ENCODE peak calls at places on chromosomes 16 and 17, in ten cellular contexts. One of them, this sample, is unnamed.

GRCh38 chr16:49788505-49788904 is 67.4 kb downstream of the ZNF423 start:
- DNase-seq in stimulated activated CD4-positive, alpha-beta T cell treated with anti-CD3 and anti-CD28 coated beads, Interleukin-2, amount 100 ng/mL, for 24 hours: no peak
- DNase-seq in stromal cell of bone marrow: no peak
- DNase-seq in dermis blood vessel endothelial cell: no peak
- DNase-seq in kidney tubule cell: no peak
- DNase-seq in DMS 273 treated with DMSO at 0.1 percent for 48 hours: no peak
- DNase-seq in activated CD8-positive, alpha-beta memory T cell treated with anti-CD3 and anti-CD28 coated beads for 24 hours: no peak
- DNase-seq in T-helper 17 cell: no peak
- DNase-seq in activated gamma-delta T cell treated with Interleukin-2 at 50 U/mL for 16 hours: no peak
- DNase-seq in lung: no peak
- DNase-seq in this sample: no peak

GRCh38 chr16:87240211-87241134 is 76.7 kb downstream of the C16orf95 start:
- DNase-seq in kidney tubule cell: peak; percentile 38
- DNase-seq in DMS 273 treated with DMSO at 0.1 percent for 48 hours: no peak
- DNase-seq in T-helper 17 cell: no peak
- DNase-seq in activated gamma-delta T cell treated with Interleukin-2 at 50 U/mL for 16 hours: no peak
- DNase-seq in dermis blood vessel endothelial cell: no peak
- DNase-seq in stimulated activated CD4-positive, alpha-beta T cell treated with anti-CD3 and anti-CD28 coated beads, Interleukin-2, amount 100 ng/mL, for 24 hours: no peak
- DNase-seq in activated CD8-positive, alpha-beta memory T cell treated with anti-CD3 and anti-CD28 coated beads for 24 hours: no peak
- DNase-seq in lung: no peak
- DNase-seq in stromal cell of bone marrow: no peak
- DNase-seq in this sample: no peak

GRCh38 chr17:67594115-67594878 is 123.4 kb upstream of the NOL11 start:
- DNase-seq in dermis blood vessel endothelial cell: no peak
- DNase-seq in T-helper 17 cell: no peak
- DNase-seq in lung: no peak
- DNase-seq in activated CD8-positive, alpha-beta memory T cell treated with anti-CD3 and anti-CD28 coated beads for 24 hours: no peak
- DNase-seq in stromal cell of bone marrow: no peak
- DNase-seq in kidney tubule cell: peak; percentile 72
- DNase-seq in DMS 273 treated with DMSO at 0.1 percent for 48 hours: no peak
- DNase-seq in stimulated activated CD4-positive, alpha-beta T cell treated with anti-CD3 and anti-CD28 coated beads, Interleukin-2, amount 100 ng/mL, for 24 hours: no peak
- DNase-seq in activated gamma-delta T cell treated with Interleukin-2 at 50 U/mL for 16 hours: no peak
- DNase-seq in this sample: no peak

GRCh38 chr17:40374965-40375498 is 10.5 kb upstream of the GJD3 start:
- DNase-seq in T-helper 17 cell: no peak
- DNase-seq in DMS 273 treated with DMSO at 0.1 percent for 48 hours: no peak
- DNase-seq in lung: no peak
- DNase-seq in stromal cell of bone marrow: no peak
- DNase-seq in stimulated activated CD4-positive, alpha-beta T cell treated with anti-CD3 and anti-CD28 coated beads, Interleukin-2, amount 100 ng/mL, for 24 hours: no peak
- DNase-seq in dermis blood vessel endothelial cell: no peak
- DNase-seq in activated CD8-positive, alpha-beta memory T cell treated with anti-CD3 and anti-CD28 coated beads for 24 hours: peak; percentile 17
- DNase-seq in kidney tubule cell: no peak
- DNase-seq in activated gamma-delta T cell treated with Interleukin-2 at 50 U/mL for 16 hours: no peak
- DNase-seq in this sample: no peak

GRCh38 chr17:28745052-28745776 is 1.4 kb downstream of the TRAF4 start:
- DNase-seq in dermis blood vessel endothelial cell: peak; percentile 75
- DNase-seq in lung: no peak
- DNase-seq in kidney tubule cell: peak; percentile 63
- DNase-seq in stimulated activated CD4-positive, alpha-beta T cell treated with anti-CD3 and anti-CD28 coated beads, Interleukin-2, amount 100 ng/mL, for 24 hours: no peak
- DNase-seq in stromal cell of bone marrow: peak; percentile 8
- DNase-seq in activated CD8-positive, alpha-beta memory T cell treated with anti-CD3 and anti-CD28 coated beads for 24 hours: peak; percentile 77
- DNase-seq in DMS 273 treated with DMSO at 0.1 percent for 48 hours: peak; percentile 55
- DNase-seq in T-helper 17 cell: no peak
- DNase-seq in activated gamma-delta T cell treated with Interleukin-2 at 50 U/mL for 16 hours: no peak
- DNase-seq in this sample: no peak

GRCh38 chr16:7037491-7037890 is 295.2 kb upstream of the RBFOX1 start:
- DNase-seq in activated CD8-positive, alpha-beta memory T cell treated with anti-CD3 and anti-CD28 coated beads for 24 hours: no peak
- DNase-seq in activated gamma-delta T cell treated with Interleukin-2 at 50 U/mL for 16 hours: no peak
- DNase-seq in stimulated activated CD4-positive, alpha-beta T cell treated with anti-CD3 and anti-CD28 coated beads, Interleukin-2, amount 100 ng/mL, for 24 hours: no peak
- DNase-seq in T-helper 17 cell: no peak
- DNase-seq in DMS 273 treated with DMSO at 0.1 percent for 48 hours: no peak
- DNase-seq in kidney tubule cell: no peak
- DNase-seq in lung: no peak
- DNase-seq in dermis blood vessel endothelial cell: no peak
- DNase-seq in stromal cell of bone marrow: no peak
- DNase-seq in this sample: no peak

GRCh38 chr17:280216-280615 is 72.4 kb downstream of the RPH3AL start:
- DNase-seq in stromal cell of bone marrow: no peak
- DNase-seq in DMS 273 treated with DMSO at 0.1 percent for 48 hours: no peak
- DNase-seq in lung: no peak
- DNase-seq in stimulated activated CD4-positive, alpha-beta T cell treated with anti-CD3 and anti-CD28 coated beads, Interleukin-2, amount 100 ng/mL, for 24 hours: no peak
- DNase-seq in activated CD8-positive, alpha-beta memory T cell treated with anti-CD3 and anti-CD28 coated beads for 24 hours: no peak
- DNase-seq in dermis blood vessel endothelial cell: peak; percentile 61
- DNase-seq in activated gamma-delta T cell treated with Interleukin-2 at 50 U/mL for 16 hours: no peak
- DNase-seq in kidney tubule cell: no peak
- DNase-seq in T-helper 17 cell: no peak
- DNase-seq in this sample: no peak

GRCh38 chr16:89827383-89828198 is 684 bp upstream of the SPIRE2 start:
- DNase-seq in activated CD8-positive, alpha-beta memory T cell treated with anti-CD3 and anti-CD28 coated beads for 24 hours: no peak
- DNase-seq in activated gamma-delta T cell treated with Interleukin-2 at 50 U/mL for 16 hours: no peak
- DNase-seq in DMS 273 treated with DMSO at 0.1 percent for 48 hours: no peak
- DNase-seq in dermis blood vessel endothelial cell: peak; percentile 52
- DNase-seq in stimulated activated CD4-positive, alpha-beta T cell treated with anti-CD3 and anti-CD28 coated beads, Interleukin-2, amount 100 ng/mL, for 24 hours: no peak
- DNase-seq in lung: peak; percentile 50
- DNase-seq in T-helper 17 cell: no peak
- DNase-seq in stromal cell of bone marrow: no peak
- DNase-seq in kidney tubule cell: peak; percentile 70
- DNase-seq in this sample: no peak

GRCh38 chr17:68972119-68972704 is 17.0 kb upstream of the ABCA8 start:
- DNase-seq in DMS 273 treated with DMSO at 0.1 percent for 48 hours: no peak
- DNase-seq in T-helper 17 cell: no peak
- DNase-seq in lung: no peak
- DNase-seq in dermis blood vessel endothelial cell: peak; percentile 65
- DNase-seq in stimulated activated CD4-positive, alpha-beta T cell treated with anti-CD3 and anti-CD28 coated beads, Interleukin-2, amount 100 ng/mL, for 24 hours: no peak
- DNase-seq in activated gamma-delta T cell treated with Interleukin-2 at 50 U/mL for 16 hours: no peak
- DNase-seq in activated CD8-positive, alpha-beta memory T cell treated with anti-CD3 and anti-CD28 coated beads for 24 hours: no peak
- DNase-seq in stromal cell of bone marrow: peak; percentile 25
- DNase-seq in kidney tubule cell: peak; percentile 5
- DNase-seq in this sample: no peak

GRCh38 chr17:43834106-43834505 is 1.2 kb upstream of the MPP3 start:
- DNase-seq in stimulated activated CD4-positive, alpha-beta T cell treated with anti-CD3 and anti-CD28 coated beads, Interleukin-2, amount 100 ng/mL, for 24 hours: no peak
- DNase-seq in DMS 273 treated with DMSO at 0.1 percent for 48 hours: no peak
- DNase-seq in activated gamma-delta T cell treated with Interleukin-2 at 50 U/mL for 16 hours: no peak
- DNase-seq in kidney tubule cell: peak; percentile 49
- DNase-seq in stromal cell of bone marrow: no peak
- DNase-seq in lung: no peak
- DNase-seq in T-helper 17 cell: no peak
- DNase-seq in activated CD8-positive, alpha-beta memory T cell treated with anti-CD3 and anti-CD28 coated beads for 24 hours: no peak
- DNase-seq in dermis blood vessel endothelial cell: no peak
- DNase-seq in this sample: no peak

GRCh38 chr17:48513097-48513496 is 17.7 kb downstream of the HOXB1 start:
- DNase-seq in stimulated activated CD4-positive, alpha-beta T cell treated with anti-CD3 and anti-CD28 coated beads, Interleukin-2, amount 100 ng/mL, for 24 hours: no peak
- DNase-seq in activated gamma-delta T cell treated with Interleukin-2 at 50 U/mL for 16 hours: no peak
- DNase-seq in T-helper 17 cell: no peak
- DNase-seq in DMS 273 treated with DMSO at 0.1 percent for 48 hours: no peak
- DNase-seq in stromal cell of bone marrow: no peak
- DNase-seq in lung: no peak
- DNase-seq in dermis blood vessel endothelial cell: no peak
- DNase-seq in kidney tubule cell: no peak
- DNase-seq in activated CD8-positive, alpha-beta memory T cell treated with anti-CD3 and anti-CD28 coated beads for 24 hours: no peak
- DNase-seq in this sample: no peak

GRCh38 chr17:77734371-77735050 is 224.0 kb upstream of the TNRC6C start:
- DNase-seq in stimulated activated CD4-positive, alpha-beta T cell treated with anti-CD3 and anti-CD28 coated beads, Interleukin-2, amount 100 ng/mL, for 24 hours: no peak
- DNase-seq in lung: peak; percentile 80
- DNase-seq in T-helper 17 cell: no peak
- DNase-seq in kidney tubule cell: peak; percentile 15
- DNase-seq in DMS 273 treated with DMSO at 0.1 percent for 48 hours: peak; percentile 87
- DNase-seq in dermis blood vessel endothelial cell: peak; percentile 25
- DNase-seq in activated gamma-delta T cell treated with Interleukin-2 at 50 U/mL for 16 hours: no peak
- DNase-seq in stromal cell of bone marrow: no peak
- DNase-seq in activated CD8-positive, alpha-beta memory T cell treated with anti-CD3 and anti-CD28 coated beads for 24 hours: peak; percentile 43
- DNase-seq in this sample: no peak

GRCh38 chr17:15263206-15263579 is 1.9 kb downstream of the PMP22 start:
- DNase-seq in activated CD8-positive, alpha-beta memory T cell treated with anti-CD3 and anti-CD28 coated beads for 24 hours: no peak
- DNase-seq in stimulated activated CD4-positive, alpha-beta T cell treated with anti-CD3 and anti-CD28 coated beads, Interleukin-2, amount 100 ng/mL, for 24 hours: no peak
- DNase-seq in kidney tubule cell: peak; percentile 60
- DNase-seq in DMS 273 treated with DMSO at 0.1 percent for 48 hours: no peak
- DNase-seq in T-helper 17 cell: no peak
- DNase-seq in lung: peak; percentile 78
- DNase-seq in dermis blood vessel endothelial cell: peak; percentile 69
- DNase-seq in stromal cell of bone marrow: peak; percentile 89
- DNase-seq in activated gamma-delta T cell treated with Interleukin-2 at 50 U/mL for 16 hours: no peak
- DNase-seq in this sample: no peak

GRCh38 chr17:773467-774319 is 8.4 kb downstream of the GLOD4 start:
- DNase-seq in stimulated activated CD4-positive, alpha-beta T cell treated with anti-CD3 and anti-CD28 coated beads, Interleukin-2, amount 100 ng/mL, for 24 hours: no peak
- DNase-seq in dermis blood vessel endothelial cell: peak; percentile 40
- DNase-seq in kidney tubule cell: peak; percentile 25
- DNase-seq in lung: no peak
- DNase-seq in activated CD8-positive, alpha-beta memory T cell treated with anti-CD3 and anti-CD28 coated beads for 24 hours: no peak
- DNase-seq in activated gamma-delta T cell treated with Interleukin-2 at 50 U/mL for 16 hours: no peak
- DNase-seq in T-helper 17 cell: no peak
- DNase-seq in DMS 273 treated with DMSO at 0.1 percent for 48 hours: no peak
- DNase-seq in stromal cell of bone marrow: no peak
- DNase-seq in this sample: peak; percentile 43

GRCh38 chr17:19285218-19285900 is 48.2 kb downstream of the EPN2 start:
- DNase-seq in DMS 273 treated with DMSO at 0.1 percent for 48 hours: no peak
- DNase-seq in lung: no peak
- DNase-seq in activated CD8-positive, alpha-beta memory T cell treated with anti-CD3 and anti-CD28 coated beads for 24 hours: no peak
- DNase-seq in stimulated activated CD4-positive, alpha-beta T cell treated with anti-CD3 and anti-CD28 coated beads, Interleukin-2, amount 100 ng/mL, for 24 hours: no peak
- DNase-seq in dermis blood vessel endothelial cell: no peak
- DNase-seq in T-helper 17 cell: no peak
- DNase-seq in kidney tubule cell: no peak
- DNase-seq in stromal cell of bone marrow: no peak
- DNase-seq in activated gamma-delta T cell treated with Interleukin-2 at 50 U/mL for 16 hours: no peak
- DNase-seq in this sample: no peak

GRCh38 chr17:2055494-2056220 is 754 bp downstream of the HIC1 start:
- DNase-seq in kidney tubule cell: no peak
- DNase-seq in DMS 273 treated with DMSO at 0.1 percent for 48 hours: no peak
- DNase-seq in lung: no peak
- DNase-seq in T-helper 17 cell: no peak
- DNase-seq in stromal cell of bone marrow: no peak
- DNase-seq in activated CD8-positive, alpha-beta memory T cell treated with anti-CD3 and anti-CD28 coated beads for 24 hours: peak; percentile 81
- DNase-seq in dermis blood vessel endothelial cell: peak; percentile 55
- DNase-seq in stimulated activated CD4-positive, alpha-beta T cell treated with anti-CD3 and anti-CD28 coated beads, Interleukin-2, amount 100 ng/mL, for 24 hours: no peak
- DNase-seq in activated gamma-delta T cell treated with Interleukin-2 at 50 U/mL for 16 hours: no peak
- DNase-seq in this sample: peak; percentile 15

GRCh38 chr17:7354262-7354781 is 634 bp upstream of the TMEM95 start:
- DNase-seq in DMS 273 treated with DMSO at 0.1 percent for 48 hours: no peak
- DNase-seq in T-helper 17 cell: no peak
- DNase-seq in stromal cell of bone marrow: no peak
- DNase-seq in activated CD8-positive, alpha-beta memory T cell treated with anti-CD3 and anti-CD28 coated beads for 24 hours: no peak
- DNase-seq in stimulated activated CD4-positive, alpha-beta T cell treated with anti-CD3 and anti-CD28 coated beads, Interleukin-2, amount 100 ng/mL, for 24 hours: no peak
- DNase-seq in lung: no peak
- DNase-seq in kidney tubule cell: peak; percentile 73
- DNase-seq in dermis blood vessel endothelial cell: no peak
- DNase-seq in activated gamma-delta T cell treated with Interleukin-2 at 50 U/mL for 16 hours: no peak
- DNase-seq in this sample: no peak

GRCh38 chr17:49624896-49625295 is 49.2 kb downstream of the NXPH3 start:
- DNase-seq in lung: no peak
- DNase-seq in DMS 273 treated with DMSO at 0.1 percent for 48 hours: peak; percentile 10
- DNase-seq in stromal cell of bone marrow: no peak
- DNase-seq in kidney tubule cell: no peak
- DNase-seq in stimulated activated CD4-positive, alpha-beta T cell treated with anti-CD3 and anti-CD28 coated beads, Interleukin-2, amount 100 ng/mL, for 24 hours: no peak
- DNase-seq in dermis blood vessel endothelial cell: no peak
- DNase-seq in T-helper 17 cell: no peak
- DNase-seq in activated CD8-positive, alpha-beta memory T cell treated with anti-CD3 and anti-CD28 coated beads for 24 hours: no peak
- DNase-seq in activated gamma-delta T cell treated with Interleukin-2 at 50 U/mL for 16 hours: no peak
- DNase-seq in this sample: no peak

GRCh38 chr17:18318122-18318521 is 3.0 kb downstream of the SMCR8 start:
- DNase-seq in T-helper 17 cell: no peak
- DNase-seq in kidney tubule cell: no peak
- DNase-seq in stromal cell of bone marrow: no peak
- DNase-seq in activated gamma-delta T cell treated with Interleukin-2 at 50 U/mL for 16 hours: no peak
- DNase-seq in DMS 273 treated with DMSO at 0.1 percent for 48 hours: no peak
- DNase-seq in lung: no peak
- DNase-seq in stimulated activated CD4-positive, alpha-beta T cell treated with anti-CD3 and anti-CD28 coated beads, Interleukin-2, amount 100 ng/mL, for 24 hours: no peak
- DNase-seq in dermis blood vessel endothelial cell: no peak
- DNase-seq in activated CD8-positive, alpha-beta memory T cell treated with anti-CD3 and anti-CD28 coated beads for 24 hours: no peak
- DNase-seq in this sample: no peak

GRCh38 chr16:76756423-76756822 is 434.6 kb upstream of the MON1B start:
- DNase-seq in stimulated activated CD4-positive, alpha-beta T cell treated with anti-CD3 and anti-CD28 coated beads, Interleukin-2, amount 100 ng/mL, for 24 hours: no peak
- DNase-seq in T-helper 17 cell: no peak
- DNase-seq in DMS 273 treated with DMSO at 0.1 percent for 48 hours: no peak
- DNase-seq in stromal cell of bone marrow: no peak
- DNase-seq in lung: no peak
- DNase-seq in kidney tubule cell: no peak
- DNase-seq in activated CD8-positive, alpha-beta memory T cell treated with anti-CD3 and anti-CD28 coated beads for 24 hours: no peak
- DNase-seq in dermis blood vessel endothelial cell: no peak
- DNase-seq in activated gamma-delta T cell treated with Interleukin-2 at 50 U/mL for 16 hours: no peak
- DNase-seq in this sample: no peak

This sample was measured in stimulated activated naive B cell treated with anti-CD40 and anti-IgM and Interleukin-4, amounts not matched to agents 10 μg/mL and 1 μg/mL and 100 μg/mL, for 72 hours.